ENCODE peak calls at places on chromosomes 4 and X, in five cellular contexts. F, W, O, L and E are unnamed samples.

GRCh38 chr4:12924728-12925320 is 559.3 kb downstream of the RAB28 start:
- DNase-seq in F (no peak), O (no peak), L (no peak), W (no peak), E (no peak)

GRCh38 chr4:38190717-38191178 is 230.6 kb downstream of the PTTG2 start:
- DNase-seq in W (peak), F (peak), L (no peak), O (no peak), E (peak)

GRCh38 chrX:15418041-15418706 is 34.0 kb upstream of the VEGFD start:
- DNase-seq in F (no peak), W (peak), L (no peak), O (no peak), E (no peak)

GRCh38 chr4:74189331-74190043 is 31.6 kb downstream of the MTHFD2L start:
- DNase-seq in O (no peak), F (no peak), L (peak), W (peak), E (peak)

GRCh38 chrX:68830486-68831404 is 1.9 kb downstream of the EFNB1 start:
- DNase-seq in F (peak), O (no peak), L (no peak), W (no peak), E (no peak)

GRCh38 chr4:138305055-138305454 is 62.9 kb upstream of the SLC7A11 start:
- DNase-seq in W (no peak), O (no peak), F (no peak), L (no peak), E (no peak)

GRCh38 chr4:5638316-5638715 is 70.0 kb downstream of the EVC2 start:
- DNase-seq in L (no peak), W (peak), F (no peak), O (no peak), E (no peak)

GRCh38 chrX:13506574-13506973 is 62.8 kb upstream of the EGFL6 start:
- DNase-seq in W (peak), O (no peak), L (peak), F (peak), E (peak)

GRCh38 chr4:140237616-140238352 is 83.8 kb upstream of the MAML3 start:
- DNase-seq in O (peak), F (peak), L (peak), W (peak), E (peak)

GRCh38 chrX:41085883-41086626 is 810 bp downstream of the USP9X start:
- DNase-seq in W (peak), L (peak), O (peak), F (peak), E (peak)

GRCh38 chr4:113673450-113673849 is 88.1 kb downstream of the CAMK2D start:
- DNase-seq in W (peak), L (peak), F (no peak), O (no peak), E (no peak)

GRCh38 chrX:103688949-103689348 is 2.5 kb upstream of the MORF4L2 start:
- DNase-seq in O (no peak), F (no peak), W (peak), L (peak), E (peak)
- H3K4me3 ChIP-seq in O (no peak), F (no peak), W (no peak), L (no peak), E (no peak)

GRCh38 chr4:4507403-4507802 is 34.4 kb downstream of the STX18 start:
- DNase-seq in L (no peak), F (no peak), O (no peak), W (no peak), E (no peak)
- H3K4me3 ChIP-seq in L (no peak), F (no peak), O (peak), W (no peak), E (no peak)

GRCh38 chr4:185955817-185956542 is 113.0 kb upstream of the TLR3 start:
- DNase-seq in F (no peak), L (no peak), O (no peak), W (no peak), E (no peak)
- H3K4me3 ChIP-seq in F (no peak), L (no peak), O (no peak), W (no peak), E (no peak)

DNA sequence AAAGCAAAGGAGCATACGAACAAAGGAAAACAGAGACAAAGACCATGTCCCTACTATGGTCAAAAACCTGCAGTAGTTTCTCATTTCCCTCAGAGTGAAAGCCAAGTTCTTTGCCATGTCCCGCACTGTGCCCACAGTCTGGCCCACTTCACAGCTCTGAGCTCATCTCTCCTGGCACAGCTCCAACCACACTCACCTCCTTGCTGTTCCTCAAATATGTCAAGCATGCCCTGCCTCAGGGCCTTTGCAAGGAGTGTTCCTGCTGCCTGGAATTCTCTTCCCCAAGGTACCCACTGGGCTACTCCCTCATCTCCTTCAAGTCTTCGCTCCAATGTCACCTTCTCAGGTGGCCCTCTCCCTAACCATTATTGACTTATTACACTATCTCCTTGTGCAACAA is 72.1 kb downstream of the COX18 start:
- DNase-seq in W (peak), O (no peak), L (no peak), F (no peak), E (no peak)
- H3K4me3 ChIP-seq in W (no peak), O (no peak), L (no peak), F (no peak), E (no peak)

GRCh38 chrX:154981116-154981411 is 41.5 kb downstream of the F8 start:
- DNase-seq in L (no peak), F (no peak), O (no peak), W (no peak), E (no peak)
- H3K4me3 ChIP-seq in L (no peak), F (no peak), O (peak), W (no peak), E (peak)

DNA sequence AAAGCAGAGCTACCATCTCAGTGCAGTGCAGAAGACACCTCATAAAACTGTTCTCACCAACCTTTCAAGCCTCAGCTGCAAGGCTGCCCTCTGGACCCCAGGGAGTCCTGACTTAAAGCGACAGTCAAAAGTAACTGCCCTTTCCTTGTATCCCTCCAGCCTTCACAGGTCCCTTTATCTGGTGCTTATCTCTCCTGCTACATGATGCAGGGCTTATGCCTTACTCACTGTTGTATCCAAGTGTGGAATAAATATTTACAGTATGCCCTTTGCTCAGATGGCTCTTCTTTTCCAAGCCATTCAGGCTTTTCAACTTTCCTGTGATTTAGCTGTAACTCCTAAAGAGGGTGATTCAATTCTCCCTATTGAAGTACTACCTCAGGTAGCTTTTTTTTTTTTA is 92.6 kb downstream of the KDR start:
- DNase-seq in O (no peak), L (no peak), F (no peak), W (no peak), E (peak)
- H3K4me3 ChIP-seq in O (no peak), L (no peak), F (no peak), W (no peak), E (no peak)